ENCODE peak calls at places on chromosomes 5 and 9, in nine cellular contexts. D is heart right ventricle, Z is HCT116, T is right cardiac atrium, M is IMR-90, K is lung, G is hepatocyte, C is A549, H is MM.1S. S is an unnamed sample. For H3K9me3, the result is how much of the 10 kb centered on the place peaks cover.

GRCh38 chr9:123423036-123423640 is 67.1 kb downstream of the CRB2 start:
- DNase-seq in M (no peak), D (no peak), T (peak), H (no peak), C (no peak), Z (no peak), K (no peak), G (no peak), S (no peak)

GRCh38 chr5:172503925-172504730 is 49.8 kb upstream of the SH3PXD2B start:
- DNase-seq in T (peak), G (no peak), C (no peak), K (peak), M (no peak), Z (no peak), D (peak), H (no peak), S (no peak)

GRCh38 chr5:24691073-24691472 is 46.3 kb upstream of the CDH10 start:
- DNase-seq in G (no peak), M (no peak), K (no peak), H (no peak), T (no peak), Z (no peak), C (no peak), D (no peak), S (no peak)

GRCh38 chr9:138052635-138053320 is 175.2 kb downstream of the CACNA1B start:
- DNase-seq in G (no peak), D (no peak), C (no peak), M (no peak), Z (no peak), H (no peak), T (no peak), K (no peak), S (no peak)

GRCh38 chr5:119682372-119682771 is 53.0 kb downstream of the FAM170A start:
- DNase-seq in H (no peak), Z (no peak), K (no peak), G (no peak), D (no peak), T (no peak), C (no peak), M (no peak), S (no peak)

GRCh38 chr5:108728566-108729305 is 19.0 kb upstream of the FER start:
- DNase-seq in G (peak), D (no peak), H (peak), K (peak), Z (no peak), T (no peak), C (no peak), M (no peak), S (no peak)

GRCh38 chr9:108727580-108728056 is 128.2 kb downstream of the ACTL7B start:
- DNase-seq in C (no peak), M (no peak), D (peak), H (no peak), G (no peak), Z (no peak), K (no peak), T (peak), S (no peak)

GRCh38 chr5:137751869-137752491 is 2.2 kb downstream of the HNRNPA0 start:
- DNase-seq in Z (peak), H (peak), G (peak), M (peak), T (no peak), D (peak), C (peak), K (no peak), S (peak)

GRCh38 chr5:37133939-37134338 is 115.2 kb downstream of the CPLANE1 start:
- DNase-seq in C (no peak), G (no peak), M (peak), D (no peak), H (no peak), Z (no peak), T (no peak), K (no peak), S (no peak)

GRCh38 chr9:16262467-16263261 is 607.8 kb downstream of the BNC2 start:
- DNase-seq in Z (no peak), H (peak), D (no peak), G (no peak), C (no peak), M (peak), T (no peak), K (no peak), S (no peak)

GRCh38 chr5:1375871-1376850 is 31.3 kb upstream of the CLPTM1L start:
- DNase-seq in T (peak), D (no peak), G (no peak), K (no peak), C (no peak), H (no peak), Z (no peak), M (no peak), S (no peak)

GRCh38 chr9:114039484-114039883 is 38.6 kb downstream of the AMBP start:
- DNase-seq in M (no peak), T (no peak), K (peak), Z (no peak), D (no peak), H (no peak), G (no peak), C (no peak), S (no peak)

GRCh38 chr5:141488591-141489478 is at the start of gene PCDHGC5:
- DNase-seq in D (no peak), K (no peak), Z (no peak), H (no peak), T (no peak), C (no peak), G (no peak), M (peak), S (no peak)

GRCh38 chr5:74034738-74035137 is 408.7 kb downstream of the ARHGEF28 start:
- DNase-seq in G (no peak), T (no peak), M (peak), D (no peak), K (no peak), C (no peak), H (no peak), Z (no peak), S (no peak)

GRCh38 chr9:96817973-96818372 is 36.3 kb downstream of the ZNF782 start:
- DNase-seq in D (no peak), Z (no peak), C (no peak), M (no peak), T (no peak), H (no peak), G (no peak), K (no peak), S (no peak)

GRCh38 chr9:96818535-96818934 is 35.8 kb downstream of the ZNF782 start:
- DNase-seq in T (no peak), H (no peak), G (no peak), M (no peak), D (no peak), K (no peak), C (no peak), Z (no peak), S (no peak)

GRCh38 chr9:96813607-96814006 is 35.7 kb upstream of the ZNF510 start:
- DNase-seq in T (no peak), M (no peak), Z (no peak), G (no peak), H (no peak), K (no peak), C (no peak), D (no peak), S (no peak)
- H3K9me3 ChIP-seq in T (under half), M (under half), Z (under half), G (under half), H (under half), K (under half), C (half or more), D (under half), S (half or more)

GRCh38 chr5:180522350-180522749 is 28.2 kb downstream of the CNOT6 start:
- DNase-seq in C (no peak), G (no peak), T (no peak), K (no peak), D (no peak), M (no peak), H (no peak), Z (no peak), S (no peak)
- H3K27ac ChIP-seq in C (no peak), G (no peak), T (no peak), K (no peak), D (no peak), M (no peak), H (no peak), Z (no peak), S (no peak)

GRCh38 chr9:128419061-128419925 is 1.4 kb upstream of the CERCAM start:
- DNase-seq in T (peak), K (no peak), H (no peak), D (no peak), G (peak), C (no peak), M (peak), Z (no peak), S (no peak)

GRCh38 chr9:128421474-128422010 is 885 bp downstream of the CERCAM start:
- DNase-seq in H (no peak), G (no peak), T (peak), C (no peak), Z (no peak), M (no peak), D (peak), K (no peak), S (no peak)

GRCh38 chr9:128420651-128421473 is at the start of gene CERCAM:
- DNase-seq in G (peak), C (peak), Z (no peak), H (peak), K (peak), M (peak), D (peak), T (peak), S (peak)

GRCh38 chr9:128422783-128423150 is 2.1 kb downstream of the CERCAM start:
- DNase-seq in M (no peak), G (no peak), K (no peak), D (no peak), C (no peak), H (no peak), Z (no peak), T (no peak), S (no peak)

GRCh38 chr9:128420060-128420650 is 502 bp upstream of the CERCAM start:
- DNase-seq in G (peak), K (peak), C (peak), M (peak), Z (no peak), D (peak), H (peak), T (peak), S (peak)
- H3K9me3 ChIP-seq in G (under half), K (under half), C (under half), M (under half), Z (under half), D (under half), H (under half), T (under half), S (under half)

GRCh38 chr9:121692606-121693505 is 41.4 kb downstream of the DAB2IP start:
- DNase-seq in D (no peak), K (peak), C (peak), Z (peak), M (peak), H (no peak), G (peak), T (no peak), S (peak)
- H3K27ac ChIP-seq in D (no peak), K (peak), C (no peak), Z (no peak), M (no peak), H (no peak), G (peak), T (peak), S (no peak)

S was measured in Karpas-422.